ENCODE peak calls at places on chromosomes 4 and X, in nine cellular contexts. L is adrenal gland, K is heart left ventricle, C is endodermal cell, W is cardiac muscle cell, F is HCT116, X is body of pancreas, Z is Peyer's patch, U is colonic mucosa. B is an unnamed sample.

GRCh38 chr4:40749717-40750460 is at the start of gene NSUN7:
- DNase-seq in L (peak), K (no peak), C (peak), W (peak), F (no peak), X (peak), Z (peak), U (peak), B (peak)

GRCh38 chr4:155762351-155762750 is 3.5 kb downstream of the GUCY1B1 start:
- DNase-seq in L (no peak), K (no peak), C (no peak), W (no peak), F (no peak), X (no peak), Z (no peak), U (no peak), B (no peak)

GRCh38 chr4:48949518-48950207 is 36.4 kb upstream of the CWH43 start:
- DNase-seq in L (no peak), K (no peak), C (no peak), W (no peak), F (no peak), X (no peak), Z (no peak), U (no peak), B (no peak)

GRCh38 chr4:22514001-22514400 is 1.9 kb downstream of the ADGRA3 start:
- DNase-seq in L (no peak), K (no peak), C (no peak), W (no peak), F (no peak), X (no peak), Z (no peak), U (no peak), B (no peak)

GRCh38 chr4:1315306-1315705 is 25.6 kb downstream of the MAEA start:
- DNase-seq in L (no peak), K (peak), C (no peak), W (no peak), F (no peak), X (no peak), Z (no peak), U (no peak), B (no peak)

GRCh38 chr4:139245590-139245989 is 34.4 kb downstream of the MGARP start:
- DNase-seq in L (no peak), K (no peak), C (no peak), W (no peak), F (no peak), X (no peak), Z (no peak), U (no peak), B (no peak)

GRCh38 chr4:74886490-74886889 is 46.4 kb upstream of the PARM1 start:
- DNase-seq in L (no peak), K (no peak), C (no peak), W (no peak), F (no peak), X (no peak), Z (no peak), U (no peak), B (no peak)

GRCh38 chrX:139691843-139692505 is 16.0 kb downstream of the MCF2 start:
- DNase-seq in L (no peak), K (no peak), C (peak), W (peak), F (no peak), X (no peak), Z (no peak), U (no peak), B (peak)

DNA sequence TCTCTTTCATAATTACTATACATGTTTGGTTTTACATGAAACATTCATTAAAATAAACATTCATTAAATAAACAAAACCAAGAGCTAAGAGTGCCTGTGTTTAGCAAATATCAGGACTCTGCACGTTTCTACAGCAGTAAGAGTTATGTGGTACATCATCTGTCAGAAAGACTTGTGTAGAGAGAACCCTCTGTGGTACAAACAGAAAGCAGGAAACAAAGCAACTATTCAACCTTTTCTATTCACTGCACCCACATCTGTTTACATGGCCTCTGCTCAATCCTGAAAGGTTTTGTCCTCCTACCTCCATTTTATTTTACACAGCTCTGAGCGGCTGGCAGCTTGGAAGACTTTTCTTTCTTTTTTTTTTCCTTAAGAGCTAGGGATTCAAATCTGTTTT is 90.7 kb upstream of the PCDH18 start:
- DNase-seq in L (no peak), K (no peak), C (no peak), W (no peak), F (no peak), X (no peak), Z (no peak), U (no peak), B (no peak)
- H3K27ac ChIP-seq in L (no peak), K (no peak), C (peak), W (no peak), F (no peak), X (no peak), Z (no peak), U (no peak), B (no peak)

GRCh38 chrX:9846631-9847030 is 60.4 kb downstream of the SHROOM2 start:
- DNase-seq in L (no peak), K (no peak), C (no peak), W (no peak), F (no peak), X (no peak), Z (no peak), U (no peak), B (no peak)
- H3K4me3 ChIP-seq in L (no peak), K (no peak), C (no peak), W (no peak), F (no peak), X (no peak), Z (no peak), U (no peak), B (no peak)

GRCh38 chr4:63528592-63528991 is 880.7 kb downstream of the TECRL start:
- DNase-seq in L (no peak), K (no peak), C (no peak), W (no peak), F (no peak), X (no peak), Z (no peak), U (no peak), B (no peak)
- TF ChIP-seq CTCF in L (no peak), K (no peak), C (peak), W (no peak), F (no peak), X (no peak), Z (no peak), U (no peak), B (no peak)

GRCh38 chrX:155216179-155216939 is at the start of gene VBP1:
- DNase-seq in L (peak), K (peak), C (peak), W (peak), F (peak), X (peak), Z (peak), U (peak), B (peak)

GRCh38 chrX:155213731-155214130 is 2.5 kb upstream of the VBP1 start:
- DNase-seq in L (no peak), K (no peak), C (no peak), W (no peak), F (no peak), X (no peak), Z (no peak), U (no peak), B (no peak)

GRCh38 chrX:155215443-155216178 is 649 bp upstream of the VBP1 start:
- DNase-seq in L (no peak), K (no peak), C (no peak), W (no peak), F (no peak), X (no peak), Z (no peak), U (no peak), B (no peak)

GRCh38 chrX:155216940-155217450 is 735 bp downstream of the VBP1 start:
- DNase-seq in L (no peak), K (no peak), C (peak), W (peak), F (no peak), X (no peak), Z (no peak), U (no peak), B (no peak)

DNA sequence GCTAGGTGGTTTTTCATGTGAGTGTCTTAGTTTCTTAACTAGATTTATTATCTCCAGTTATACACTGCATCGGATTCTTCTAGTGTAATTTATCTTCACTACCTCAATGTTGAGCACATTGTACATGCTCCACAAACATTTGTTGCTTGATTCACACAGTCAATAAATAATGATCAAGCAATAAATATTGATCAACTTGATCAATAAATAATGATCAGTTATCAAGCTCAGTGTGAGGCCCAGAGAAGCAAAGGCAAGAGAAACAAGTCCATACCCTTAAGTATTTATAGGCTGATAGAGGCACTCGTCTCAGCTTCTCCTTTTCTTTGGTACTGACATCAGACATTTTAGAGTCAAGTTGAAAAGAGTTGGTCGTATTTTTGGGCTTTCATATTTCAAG is 5.1 kb upstream of the VBP1 start:
- DNase-seq in L (no peak), K (no peak), C (no peak), W (no peak), F (no peak), X (no peak), Z (no peak), U (no peak), B (no peak)
- H3K27ac ChIP-seq in L (no peak), K (no peak), C (no peak), W (no peak), F (no peak), X (no peak), Z (no peak), U (no peak), B (no peak)

GRCh38 chr4:30722092-30722915 is 2.1 kb downstream of the PCDH7 start:
- DNase-seq in L (no peak), K (peak), C (no peak), W (no peak), F (no peak), X (no peak), Z (no peak), U (no peak), B (no peak)
- H3K4me3 ChIP-seq in L (no peak), K (peak), C (peak), W (peak), F (no peak), X (no peak), Z (peak), U (peak), B (peak)